ENCODE peak calls at places on chromosomes 7 and 10, in nine cellular contexts. K is SK-N-SH treated with all-trans-retinoic acid at 6 μM for 48 hours; B is lower lobe of right lung; P is stimulated activated memory B cell treated with anti-CD40 and anti-IgM and Interleukin-4, amounts not matched to agents 10 μg/mL and 1 μg/mL and 100 μg/mL, for 72 hours; L is memory B cell; G is natural killer cell; X is activated T-cell treated with anti-CD3 and anti-CD28 coated beads, Interleukin-2, amount 50 U/mL, for 72 hours; J is mucosa of descending colon; Z is upper lobe of right lung. H is an unnamed sample.

GRCh38 chr7:94001396-94001795 is 2.8 kb downstream of the BET1 start:
- ATAC-seq in Z (no peak), P (no peak), K (no peak), G (no peak), B (no peak), X (no peak), J (no peak), L (no peak), H (no peak)

GRCh38 chr10:77872947-77873557 is 53.5 kb downstream of the DLG5 start:
- ATAC-seq in G (no peak), X (no peak), P (no peak), J (no peak), K (no peak), B (no peak), L (no peak), Z (no peak), H (peak; percentile 4)

GRCh38 chr10:619710-620109 is 69.8 kb downstream of the DIP2C start:
- ATAC-seq in K (no peak), Z (no peak), B (no peak), X (no peak), J (no peak), G (no peak), P (peak; percentile 44), L (peak; percentile 47), H (no peak)

GRCh38 chr10:13113544-13113943 is 13.6 kb downstream of the OPTN start:
- ATAC-seq in K (no peak), Z (no peak), J (peak; percentile 20), G (no peak), B (no peak), L (no peak), P (no peak), X (no peak), H (no peak)

GRCh38 chr7:138961159-138961558 is 20.0 kb downstream of the KIAA1549 start:
- ATAC-seq in K (no peak), B (peak; percentile 53), G (no peak), J (peak; percentile 80), L (no peak), P (no peak), X (no peak), Z (peak; percentile 54), H (no peak)

GRCh38 chr7:98414205-98414900 is 13.5 kb upstream of the BAIAP2L1 start:
- ATAC-seq in Z (no peak), P (no peak), J (no peak), K (no peak), B (no peak), L (no peak), X (no peak), G (no peak), H (no peak)

GRCh38 chr10:51073461-51074237 is 638 bp upstream of the PRKG1 start:
- ATAC-seq in P (peak; percentile 44), G (no peak), Z (peak; percentile 61), L (no peak), J (peak; percentile 59), X (peak; percentile 7), K (peak; percentile 71), B (peak; percentile 71), H (peak; percentile 31)

GRCh38 chr7:74581916-74582440 is 75.5 kb upstream of the GTF2I start:
- ATAC-seq in L (no peak), G (no peak), Z (no peak), J (no peak), K (no peak), X (no peak), P (no peak), B (no peak), H (peak; percentile 50)

GRCh38 chr7:27196287-27196739 is 3.6 kb downstream of the HOXA13 start:
- ATAC-seq in L (peak; percentile 49), B (no peak), K (peak; percentile 57), X (peak; percentile 43), Z (peak; percentile 54), P (no peak), G (no peak), J (peak; percentile 6), H (peak; percentile 19)